ENCODE peak calls at places on chromosome 17, in ten cellular contexts. One of them, this sample, is unnamed.

GRCh38 chr17:14078027-14078426 is 8.7 kb downstream of the COX10 start:
- DNase-seq in CD4-positive, alpha-beta memory T cell: no peak
- DNase-seq in body of pancreas: no peak
- DNase-seq in heart left ventricle: no peak
- DNase-seq in A673: no peak
- DNase-seq in breast epithelium: no peak
- DNase-seq in upper lobe of right lung: no peak
- DNase-seq in HL-60: no peak
- DNase-seq in HCT116: no peak
- DNase-seq in CD4-positive, CD25-positive, alpha-beta regulatory T cell: peak
- DNase-seq in this sample: peak

GRCh38 chr17:20063665-20064648 is 54.8 kb downstream of the SPECC1 start:
- DNase-seq in CD4-positive, alpha-beta memory T cell: no peak
- DNase-seq in body of pancreas: peak
- DNase-seq in heart left ventricle: peak
- DNase-seq in A673: peak
- DNase-seq in breast epithelium: peak
- DNase-seq in upper lobe of right lung: peak
- DNase-seq in HL-60: peak
- DNase-seq in HCT116: peak
- DNase-seq in CD4-positive, CD25-positive, alpha-beta regulatory T cell: no peak
- DNase-seq in this sample: peak

GRCh38 chr17:13862341-13862740 is 207.0 kb upstream of the COX10 start:
- DNase-seq in CD4-positive, alpha-beta memory T cell: no peak
- DNase-seq in body of pancreas: no peak
- DNase-seq in heart left ventricle: no peak
- DNase-seq in A673: no peak
- DNase-seq in breast epithelium: no peak
- DNase-seq in upper lobe of right lung: no peak
- DNase-seq in HL-60: peak
- DNase-seq in HCT116: no peak
- DNase-seq in CD4-positive, CD25-positive, alpha-beta regulatory T cell: no peak
- DNase-seq in this sample: no peak

GRCh38 chr17:72397687-72398086 is 276.9 kb downstream of the SOX9 start:
- DNase-seq in CD4-positive, alpha-beta memory T cell: no peak
- DNase-seq in body of pancreas: no peak
- DNase-seq in heart left ventricle: no peak
- DNase-seq in A673: no peak
- DNase-seq in breast epithelium: no peak
- DNase-seq in upper lobe of right lung: no peak
- DNase-seq in HL-60: no peak
- DNase-seq in HCT116: no peak
- DNase-seq in CD4-positive, CD25-positive, alpha-beta regulatory T cell: no peak
- DNase-seq in this sample: no peak

GRCh38 chr17:29855686-29856085 is 74.3 kb downstream of the SSH2 start:
- DNase-seq in CD4-positive, alpha-beta memory T cell: no peak
- DNase-seq in body of pancreas: no peak
- DNase-seq in heart left ventricle: no peak
- DNase-seq in A673: peak
- DNase-seq in breast epithelium: no peak
- DNase-seq in upper lobe of right lung: no peak
- DNase-seq in HL-60: peak
- DNase-seq in HCT116: no peak
- DNase-seq in CD4-positive, CD25-positive, alpha-beta regulatory T cell: no peak
- DNase-seq in this sample: no peak

GRCh38 chr17:73419896-73420295 is 108.1 kb upstream of the CDC42EP4 start:
- DNase-seq in CD4-positive, alpha-beta memory T cell: no peak
- DNase-seq in body of pancreas: no peak
- DNase-seq in heart left ventricle: no peak
- DNase-seq in A673: no peak
- DNase-seq in breast epithelium: no peak
- DNase-seq in upper lobe of right lung: no peak
- DNase-seq in HL-60: no peak
- DNase-seq in HCT116: no peak
- DNase-seq in CD4-positive, CD25-positive, alpha-beta regulatory T cell: no peak
- DNase-seq in this sample: no peak

GRCh38 chr17:82025401-82026107 is 2.4 kb downstream of the LRRC45 start:
- DNase-seq in CD4-positive, alpha-beta memory T cell: no peak
- DNase-seq in body of pancreas: no peak
- DNase-seq in heart left ventricle: no peak
- DNase-seq in A673: no peak
- DNase-seq in breast epithelium: no peak
- DNase-seq in upper lobe of right lung: no peak
- DNase-seq in HL-60: no peak
- DNase-seq in HCT116: no peak
- DNase-seq in CD4-positive, CD25-positive, alpha-beta regulatory T cell: no peak
- DNase-seq in this sample: no peak

GRCh38 chr17:34201767-34202166 is 53.3 kb upstream of the CCL2 start:
- DNase-seq in CD4-positive, alpha-beta memory T cell: no peak
- DNase-seq in body of pancreas: no peak
- DNase-seq in heart left ventricle: no peak
- DNase-seq in A673: no peak
- DNase-seq in breast epithelium: no peak
- DNase-seq in upper lobe of right lung: no peak
- DNase-seq in HL-60: no peak
- DNase-seq in HCT116: no peak
- DNase-seq in CD4-positive, CD25-positive, alpha-beta regulatory T cell: no peak
- DNase-seq in this sample: no peak

GRCh38 chr17:29115906-29116651 is 64.1 kb downstream of the MYO18A start:
- DNase-seq in CD4-positive, alpha-beta memory T cell: peak
- DNase-seq in body of pancreas: peak
- DNase-seq in heart left ventricle: no peak
- DNase-seq in A673: peak
- DNase-seq in breast epithelium: no peak
- DNase-seq in upper lobe of right lung: no peak
- DNase-seq in HL-60: peak
- DNase-seq in HCT116: peak
- DNase-seq in CD4-positive, CD25-positive, alpha-beta regulatory T cell: peak
- DNase-seq in this sample: no peak

GRCh38 chr17:57677858-57678257 is 67.2 kb downstream of the CCDC182 start:
- DNase-seq in CD4-positive, alpha-beta memory T cell: no peak
- DNase-seq in body of pancreas: no peak
- DNase-seq in heart left ventricle: no peak
- DNase-seq in A673: no peak
- DNase-seq in breast epithelium: no peak
- DNase-seq in upper lobe of right lung: no peak
- DNase-seq in HL-60: no peak
- DNase-seq in HCT116: no peak
- DNase-seq in CD4-positive, CD25-positive, alpha-beta regulatory T cell: no peak
- DNase-seq in this sample: no peak

GRCh38 chr17:69326302-69327059 is 452 bp downstream of the ABCA5 start:
- DNase-seq in CD4-positive, alpha-beta memory T cell: no peak
- DNase-seq in body of pancreas: no peak
- DNase-seq in heart left ventricle: no peak
- DNase-seq in A673: peak
- DNase-seq in breast epithelium: no peak
- DNase-seq in upper lobe of right lung: no peak
- DNase-seq in HL-60: no peak
- DNase-seq in HCT116: no peak
- DNase-seq in CD4-positive, CD25-positive, alpha-beta regulatory T cell: peak
- DNase-seq in this sample: no peak

GRCh38 chr17:44842748-44843147 is 4.9 kb upstream of the HIGD1B start:
- DNase-seq in CD4-positive, alpha-beta memory T cell: no peak
- DNase-seq in body of pancreas: no peak
- DNase-seq in heart left ventricle: peak
- DNase-seq in A673: no peak
- DNase-seq in breast epithelium: no peak
- DNase-seq in upper lobe of right lung: no peak
- DNase-seq in HL-60: no peak
- DNase-seq in HCT116: no peak
- DNase-seq in CD4-positive, CD25-positive, alpha-beta regulatory T cell: no peak
- DNase-seq in this sample: peak

GRCh38 chr17:32136856-32137255 is 5.4 kb upstream of the RHOT1 start:
- DNase-seq in CD4-positive, alpha-beta memory T cell: no peak
- DNase-seq in body of pancreas: no peak
- DNase-seq in heart left ventricle: no peak
- DNase-seq in A673: no peak
- DNase-seq in breast epithelium: no peak
- DNase-seq in upper lobe of right lung: no peak
- DNase-seq in HL-60: no peak
- DNase-seq in HCT116: no peak
- DNase-seq in CD4-positive, CD25-positive, alpha-beta regulatory T cell: peak
- DNase-seq in this sample: no peak

GRCh38 chr17:42667088-42667951 is 8.2 kb downstream of the TUBG2 start:
- DNase-seq in CD4-positive, alpha-beta memory T cell: no peak
- DNase-seq in body of pancreas: peak
- DNase-seq in heart left ventricle: peak
- DNase-seq in A673: no peak
- DNase-seq in breast epithelium: peak
- DNase-seq in upper lobe of right lung: no peak
- DNase-seq in HL-60: no peak
- DNase-seq in HCT116: peak
- DNase-seq in CD4-positive, CD25-positive, alpha-beta regulatory T cell: no peak
- DNase-seq in this sample: no peak

GRCh38 chr17:9410285-9410684 is 165.3 kb downstream of the STX8 start:
- DNase-seq in CD4-positive, alpha-beta memory T cell: no peak
- DNase-seq in body of pancreas: no peak
- DNase-seq in heart left ventricle: no peak
- DNase-seq in A673: no peak
- DNase-seq in breast epithelium: no peak
- DNase-seq in upper lobe of right lung: no peak
- DNase-seq in HL-60: no peak
- DNase-seq in HCT116: no peak
- DNase-seq in CD4-positive, CD25-positive, alpha-beta regulatory T cell: no peak
- DNase-seq in this sample: no peak

GRCh38 chr17:39666601-39667261 is 1.5 kb upstream of the PNMT start:
- DNase-seq in CD4-positive, alpha-beta memory T cell: no peak
- DNase-seq in body of pancreas: no peak
- DNase-seq in heart left ventricle: peak
- DNase-seq in A673: no peak
- DNase-seq in breast epithelium: no peak
- DNase-seq in upper lobe of right lung: no peak
- DNase-seq in HL-60: no peak
- DNase-seq in HCT116: no peak
- DNase-seq in CD4-positive, CD25-positive, alpha-beta regulatory T cell: no peak
- DNase-seq in this sample: peak

GRCh38 chr17:19440421-19440820 is 29.4 kb downstream of the RNF112 start:
- DNase-seq in CD4-positive, alpha-beta memory T cell: no peak
- DNase-seq in body of pancreas: no peak
- DNase-seq in heart left ventricle: no peak
- DNase-seq in A673: no peak
- DNase-seq in breast epithelium: no peak
- DNase-seq in upper lobe of right lung: no peak
- DNase-seq in HL-60: no peak
- DNase-seq in HCT116: no peak
- DNase-seq in CD4-positive, CD25-positive, alpha-beta regulatory T cell: peak
- DNase-seq in this sample: no peak

DNA sequence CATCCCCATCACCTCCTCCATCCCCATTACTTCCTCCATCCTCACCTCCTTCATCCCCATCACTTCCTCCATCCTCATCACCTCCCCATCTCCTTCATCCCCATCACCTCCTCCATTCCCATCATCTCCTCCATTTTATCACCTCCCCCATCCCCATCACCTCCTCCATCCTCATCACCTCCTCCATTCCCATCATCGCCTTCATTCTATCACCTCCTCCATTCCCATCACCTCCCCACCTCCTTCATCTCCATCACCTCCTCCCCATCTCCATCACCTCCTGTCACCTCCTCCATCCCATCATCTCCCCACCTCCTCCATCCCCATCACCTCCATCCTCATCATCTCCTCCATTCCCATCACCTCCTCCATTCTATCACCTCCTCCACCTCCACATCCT is 116.4 kb downstream of the SEC14L1 start:
- DNase-seq in CD4-positive, alpha-beta memory T cell: no peak
- DNase-seq in body of pancreas: no peak
- DNase-seq in heart left ventricle: no peak
- DNase-seq in A673: no peak
- DNase-seq in breast epithelium: no peak
- DNase-seq in upper lobe of right lung: no peak
- DNase-seq in HL-60: no peak
- DNase-seq in HCT116: no peak
- DNase-seq in CD4-positive, CD25-positive, alpha-beta regulatory T cell: no peak
- DNase-seq in this sample: no peak
- H3K27ac ChIP-seq in CD4-positive, alpha-beta memory T cell: no peak
- H3K27ac ChIP-seq in body of pancreas: no peak
- H3K27ac ChIP-seq in heart left ventricle: no peak
- H3K27ac ChIP-seq in A673: no peak
- H3K27ac ChIP-seq in breast epithelium: no peak
- H3K27ac ChIP-seq in upper lobe of right lung: no peak
- H3K27ac ChIP-seq in HL-60: no peak
- H3K27ac ChIP-seq in HCT116: no peak
- H3K27ac ChIP-seq in CD4-positive, CD25-positive, alpha-beta regulatory T cell: no peak
- H3K27ac ChIP-seq in this sample: no peak

GRCh38 chr17:59627269-59627668 is 7.6 kb downstream of the CLTC start:
- DNase-seq in CD4-positive, alpha-beta memory T cell: no peak
- DNase-seq in body of pancreas: no peak
- DNase-seq in heart left ventricle: no peak
- DNase-seq in A673: no peak
- DNase-seq in breast epithelium: no peak
- DNase-seq in upper lobe of right lung: no peak
- DNase-seq in HL-60: no peak
- DNase-seq in HCT116: no peak
- DNase-seq in CD4-positive, CD25-positive, alpha-beta regulatory T cell: no peak
- DNase-seq in this sample: no peak
- H3K27ac ChIP-seq in CD4-positive, alpha-beta memory T cell: no peak
- H3K27ac ChIP-seq in body of pancreas: no peak
- H3K27ac ChIP-seq in heart left ventricle: no peak
- H3K27ac ChIP-seq in A673: peak
- H3K27ac ChIP-seq in breast epithelium: no peak
- H3K27ac ChIP-seq in upper lobe of right lung: no peak
- H3K27ac ChIP-seq in HL-60: peak
- H3K27ac ChIP-seq in HCT116: no peak
- H3K27ac ChIP-seq in CD4-positive, CD25-positive, alpha-beta regulatory T cell: no peak
- H3K27ac ChIP-seq in this sample: no peak

GRCh38 chr17:80773243-80773991 is 218.2 kb upstream of the CHMP6 start:
- DNase-seq in CD4-positive, alpha-beta memory T cell: no peak
- DNase-seq in body of pancreas: no peak
- DNase-seq in heart left ventricle: peak
- DNase-seq in A673: no peak
- DNase-seq in breast epithelium: no peak
- DNase-seq in upper lobe of right lung: no peak
- DNase-seq in HL-60: no peak
- DNase-seq in HCT116: no peak
- DNase-seq in CD4-positive, CD25-positive, alpha-beta regulatory T cell: no peak
- DNase-seq in this sample: peak
- H3K27ac ChIP-seq in CD4-positive, alpha-beta memory T cell: no peak
- H3K27ac ChIP-seq in body of pancreas: no peak
- H3K27ac ChIP-seq in heart left ventricle: peak
- H3K27ac ChIP-seq in A673: no peak
- H3K27ac ChIP-seq in breast epithelium: no peak
- H3K27ac ChIP-seq in upper lobe of right lung: no peak
- H3K27ac ChIP-seq in HL-60: no peak
- H3K27ac ChIP-seq in HCT116: no peak
- H3K27ac ChIP-seq in CD4-positive, CD25-positive, alpha-beta regulatory T cell: no peak
- H3K27ac ChIP-seq in this sample: peak

DNA sequence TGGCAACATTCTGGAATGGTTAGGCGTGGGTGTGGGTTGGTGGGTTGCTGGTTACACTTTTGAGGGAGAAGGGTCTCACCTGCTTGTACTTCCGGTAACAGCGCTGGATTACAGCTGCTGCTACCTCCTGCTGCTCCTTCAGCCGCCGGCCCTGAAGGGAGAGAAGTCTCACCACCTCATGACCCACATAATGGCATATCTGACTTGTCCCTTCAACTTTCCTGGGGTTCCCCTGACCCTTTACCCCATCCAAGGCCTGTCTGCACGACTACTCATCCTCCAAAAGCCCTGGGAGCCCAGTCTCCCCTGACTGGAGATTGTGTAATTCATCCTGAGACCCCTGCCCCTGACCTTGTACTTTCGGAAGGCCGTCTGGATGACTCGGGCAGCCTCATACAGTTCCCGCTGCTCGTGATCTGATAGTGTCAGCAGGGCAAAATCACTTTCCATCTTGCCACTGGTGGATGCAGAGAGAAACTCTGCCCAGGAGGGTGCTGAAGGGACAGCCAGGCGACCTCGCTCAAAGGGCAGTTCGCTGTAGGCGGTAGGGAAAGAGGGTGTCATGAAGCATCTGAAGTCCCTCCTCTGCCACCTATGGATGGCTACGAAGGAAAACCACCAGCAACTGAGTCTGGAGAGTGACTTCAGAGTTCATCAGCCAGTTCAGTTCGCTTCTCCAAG is 2.1 kb upstream of the SPAG7 start:
- DNase-seq in CD4-positive, alpha-beta memory T cell: no peak
- DNase-seq in body of pancreas: no peak
- DNase-seq in heart left ventricle: no peak
- DNase-seq in A673: no peak
- DNase-seq in breast epithelium: no peak
- DNase-seq in upper lobe of right lung: no peak
- DNase-seq in HL-60: no peak
- DNase-seq in HCT116: no peak
- DNase-seq in CD4-positive, CD25-positive, alpha-beta regulatory T cell: no peak
- DNase-seq in this sample: no peak
- H3K27ac ChIP-seq in CD4-positive, alpha-beta memory T cell: peak
- H3K27ac ChIP-seq in body of pancreas: no peak
- H3K27ac ChIP-seq in heart left ventricle: no peak
- H3K27ac ChIP-seq in A673: peak
- H3K27ac ChIP-seq in breast epithelium: peak
- H3K27ac ChIP-seq in upper lobe of right lung: peak
- H3K27ac ChIP-seq in HL-60: peak
- H3K27ac ChIP-seq in HCT116: peak
- H3K27ac ChIP-seq in CD4-positive, CD25-positive, alpha-beta regulatory T cell: peak
- H3K27ac ChIP-seq in this sample: peak

This sample was measured in heart right ventricle.